ENCODE peak calls at places on chromosomes 5 and 9, in six cellular contexts. P, S, X, C, A and I are unnamed samples.

GRCh38 chr5:43193171-43193951 is 1.3 kb downstream of the NIM1K start:
- DNase-seq in P (peak; percentile 95), S (peak; percentile 7), X (peak; percentile 44), C (peak; percentile 13), A (peak; percentile 13), I (peak; percentile 24)

GRCh38 chr5:17412760-17413671 is 85.0 kb upstream of the TAF11L2 start:
- DNase-seq in P (no peak), S (no peak), X (peak; percentile 31), C (no peak), A (no peak), I (no peak)

GRCh38 chr9:137352511-137353222 is 50.6 kb upstream of the NRARP start:
- DNase-seq in P (no peak), S (no peak), X (peak; percentile 1), C (no peak), A (no peak), I (no peak)

GRCh38 chr5:170571331-170571731 is 67.5 kb downstream of the KCNIP1 start:
- DNase-seq in P (peak; percentile 89), S (no peak), X (no peak), C (no peak), A (no peak), I (no peak)

GRCh38 chr9:133701321-133701980 is 36.7 kb downstream of the SARDH start:
- DNase-seq in P (no peak), S (no peak), X (no peak), C (no peak), A (peak; percentile 56), I (no peak)

GRCh38 chr5:145924849-145925248 is 11.5 kb upstream of the SH3RF2 start:
- DNase-seq in P (no peak), S (no peak), X (no peak), C (no peak), A (no peak), I (no peak)

GRCh38 chr9:108167136-108167900 is 677.7 kb upstream of the KLF4 start:
- DNase-seq in P (no peak), S (no peak), X (no peak), C (no peak), A (no peak), I (no peak)

GRCh38 chr5:98787131-98787719 is 13.8 kb downstream of the RGMB start:
- DNase-seq in P (no peak), S (no peak), X (no peak), C (no peak), A (no peak), I (no peak)

GRCh38 chr5:92838253-92838652 is 742.8 kb downstream of the NR2F1-AS1 start:
- DNase-seq in P (peak; percentile 20), S (no peak), X (peak; percentile 19), C (no peak), A (no peak), I (no peak)

GRCh38 chr9:27247756-27248155 is 49.2 kb downstream of the EQTN start:
- DNase-seq in P (peak; percentile 74), S (no peak), X (peak; percentile 25), C (no peak), A (no peak), I (peak; percentile 12)

GRCh38 chr5:39648539-39649200 is 223.9 kb upstream of the DAB2 start:
- DNase-seq in P (peak; percentile 63), S (no peak), X (peak; percentile 18), C (no peak), A (no peak), I (no peak)

GRCh38 chr9:134099123-134099761 is 31.4 kb upstream of the BRD3 start:
- DNase-seq in P (peak; percentile 25), S (peak; percentile 69), X (peak; percentile 82), C (peak; percentile 36), A (peak; percentile 52), I (peak; percentile 52)

GRCh38 chr5:10896016-10896415 is 135.0 kb upstream of the DAP start:
- DNase-seq in P (peak; percentile 50), S (no peak), X (no peak), C (no peak), A (no peak), I (no peak)

GRCh38 chr5:111454198-111454606 is 58.1 kb downstream of the STARD4 start:
- DNase-seq in P (peak; percentile 26), S (no peak), X (no peak), C (no peak), A (no peak), I (no peak)

GRCh38 chr5:6583049-6583880 is 49.6 kb downstream of the NSUN2 start:
- DNase-seq in P (peak; percentile 26), S (peak; percentile 30), X (peak; percentile 17), C (no peak), A (no peak), I (no peak)

GRCh38 chr5:124403281-124403680 is 343.2 kb downstream of the ZNF608 start:
- DNase-seq in P (no peak), S (no peak), X (no peak), C (no peak), A (no peak), I (no peak)

GRCh38 chr5:150589791-150590601 is 50.5 kb upstream of the SYNPO start:
- DNase-seq in P (peak; percentile 52), S (no peak), X (peak; percentile 41), C (no peak), A (no peak), I (no peak)

GRCh38 chr5:149367249-149367971 is 9.6 kb downstream of the PCYOX1L start:
- DNase-seq in P (peak; percentile 67), S (peak; percentile 56), X (peak; percentile 75), C (peak; percentile 27), A (peak; percentile 48), I (peak; percentile 53)

GRCh38 chr9:132647355-132647754 is 22.4 kb downstream of the DDX31 start:
- DNase-seq in P (peak; percentile 99), S (no peak), X (no peak), C (no peak), A (no peak), I (no peak)

GRCh38 chr9:34635556-34635955 is 2.0 kb downstream of the SIGMAR1 start:
- DNase-seq in P (no peak), S (no peak), X (no peak), C (no peak), A (no peak), I (no peak)

GRCh38 chr5:168899673-168900072 is 320.5 kb upstream of the PANK3 start:
- DNase-seq in P (no peak), S (no peak), X (no peak), C (no peak), A (no peak), I (no peak)

GRCh38 chr5:10601246-10602030 is 37.6 kb downstream of the ANKRD33B start:
- DNase-seq in P (peak; percentile 92), S (no peak), X (peak; percentile 86), C (no peak), A (no peak), I (peak; percentile 65)

GRCh38 chr5:156479864-156480263 is 152.9 kb downstream of the SGCD start:
- DNase-seq in P (no peak), S (no peak), X (no peak), C (no peak), A (no peak), I (no peak)

GRCh38 chr5:142446131-142446959 is 121.5 kb upstream of the SPRY4 start:
- DNase-seq in P (peak; percentile 93), S (no peak), X (no peak), C (no peak), A (no peak), I (peak; percentile 92)

GRCh38 chr5:80191991-80192398 is 63.9 kb downstream of the SERINC5 start:
- DNase-seq in P (no peak), S (no peak), X (no peak), C (peak; percentile 9), A (peak; percentile 21), I (no peak)

GRCh38 chr5:54845567-54845941 is 139.8 kb downstream of the ESM1 start:
- DNase-seq in P (peak; percentile 84), S (no peak), X (no peak), C (no peak), A (no peak), I (no peak)

GRCh38 chr5:93359958-93360305 is 221.1 kb downstream of the NR2F1-AS1 start:
- DNase-seq in P (peak; percentile 64), S (no peak), X (no peak), C (no peak), A (no peak), I (no peak)

GRCh38 chr9:85942913-85943729 is 2.2 kb downstream of the NAA35 start:
- DNase-seq in P (no peak), S (no peak), X (no peak), C (no peak), A (no peak), I (no peak)

GRCh38 chr9:117400131-117400530 is 14.7 kb downstream of the ASTN2 start:
- DNase-seq in P (no peak), S (no peak), X (no peak), C (no peak), A (no peak), I (no peak)

GRCh38 chr9:127927457-127928231 is 2.9 kb downstream of the PIP5KL1 start:
- DNase-seq in P (no peak), S (no peak), X (peak; percentile 96), C (peak; percentile 79), A (peak; percentile 69), I (no peak)

GRCh38 chr9:78595200-78595945 is 298.4 kb downstream of the PSAT1 start:
- DNase-seq in P (peak; percentile 44), S (no peak), X (no peak), C (no peak), A (no peak), I (no peak)

GRCh38 chr5:115100556-115100955 is 69.2 kb downstream of the TRIM36 start:
- DNase-seq in P (peak; percentile 54), S (no peak), X (no peak), C (no peak), A (no peak), I (no peak)

GRCh38 chr5:105034335-105034734 is 1471.7 kb upstream of the NUDT12 start:
- DNase-seq in P (no peak), S (no peak), X (no peak), C (no peak), A (no peak), I (no peak)

GRCh38 chr5:123881791-123882244 is 369.8 kb downstream of the CSNK1G3 start:
- DNase-seq in P (peak; percentile 16), S (no peak), X (no peak), C (no peak), A (no peak), I (no peak)

GRCh38 chr9:35566417-35566816 is 38.6 kb upstream of the TESK1 start:
- DNase-seq in P (no peak), S (no peak), X (peak; percentile 18), C (no peak), A (no peak), I (no peak)

GRCh38 chr5:179806250-179807045 is at the start of gene MGAT4B:
- DNase-seq in P (peak; percentile 83), S (peak; percentile 67), X (peak; percentile 85), C (peak; percentile 46), A (peak; percentile 39), I (no peak)

GRCh38 chr5:165334186-165334585 is 1828.8 kb downstream of the MAT2B start:
- DNase-seq in P (peak; percentile 28), S (no peak), X (no peak), C (no peak), A (no peak), I (no peak)

GRCh38 chr5:172321593-172321992 is 38.0 kb upstream of the UBTD2 start:
- DNase-seq in P (no peak), S (no peak), X (no peak), C (no peak), A (no peak), I (no peak)